ENCODE peak calls at places on chromosomes 11 and 22, in five cellular contexts. T is sigmoid colon, Z is hepatocyte, D is GM23248, G is pancreas. U is an unnamed sample.

GRCh38 chr11:16843307-16843706 is 104.9 kb downstream of the C11orf58 start:
- DNase-seq in T (no peak), Z (peak; percentile 54), D (peak; percentile 44), G (no peak), U (no peak)

GRCh38 chr11:93484716-93485115 is 58.5 kb downstream of the SMCO4 start:
- DNase-seq in G (no peak), Z (no peak), T (no peak), D (peak; percentile 19), U (no peak)

GRCh38 chr22:43217285-43218030 is 30.5 kb upstream of the TTLL12 start:
- DNase-seq in G (no peak), D (no peak), Z (no peak), T (no peak), U (peak; percentile 88)

GRCh38 chr11:75303544-75304224 is 47.8 kb downstream of the ARRB1 start:
- DNase-seq in T (peak; percentile 60), D (no peak), Z (no peak), G (no peak), U (peak; percentile 66)

GRCh38 chr11:34198523-34198922 is 93.1 kb downstream of the NAT10 start:
- DNase-seq in G (no peak), Z (no peak), T (no peak), D (peak; percentile 21), U (no peak)

GRCh38 chr11:131609317-131609716 is 238.9 kb downstream of the NTM start:
- DNase-seq in D (peak; percentile 96), Z (peak; percentile 19), G (no peak), T (no peak), U (no peak)

GRCh38 chr11:36341915-36342314 is 45.8 kb downstream of the PRR5L start:
- DNase-seq in T (no peak), Z (no peak), D (no peak), G (no peak), U (no peak)

GRCh38 chr11:46698597-46698996 is 1.8 kb downstream of the ARHGAP1 start:
- DNase-seq in D (no peak), Z (no peak), T (no peak), G (no peak), U (no peak)

GRCh38 chr11:15967166-15967565 is 389.2 kb downstream of the SOX6 start:
- DNase-seq in G (no peak), T (no peak), D (no peak), Z (peak; percentile 58), U (no peak)

GRCh38 chr11:65393513-65394079 is 7.2 kb downstream of the FRMD8 start:
- DNase-seq in T (peak; percentile 60), Z (no peak), G (no peak), D (no peak), U (peak; percentile 61)

GRCh38 chr11:84316866-84317560 is 1030.8 kb upstream of the CCDC90B start:
- DNase-seq in G (no peak), T (no peak), D (peak; percentile 60), Z (peak; percentile 44), U (no peak)

GRCh38 chr11:95182397-95182796 is 48.6 kb downstream of the SESN3 start:
- DNase-seq in G (no peak), T (no peak), Z (no peak), D (peak; percentile 4), U (no peak)

GRCh38 chr22:37749831-37750595 is 53.2 kb downstream of the TRIOBP start:
- DNase-seq in Z (no peak), G (no peak), D (peak; percentile 86), T (no peak), U (no peak)

GRCh38 chr11:76153609-76153949 is 52.7 kb downstream of the WNT11 start:
- DNase-seq in G (no peak), Z (no peak), T (no peak), D (peak; percentile 81), U (peak; percentile 47)

GRCh38 chr11:102429691-102430090 is 22.9 kb downstream of the TMEM123 start:
- DNase-seq in G (no peak), Z (no peak), T (no peak), D (no peak), U (no peak)

GRCh38 chr11:115629456-115630015 is 125.3 kb upstream of the CADM1 start:
- DNase-seq in G (no peak), T (no peak), Z (no peak), D (no peak), U (no peak)

GRCh38 chr11:96794152-96794551 is 404.3 kb downstream of the JRKL start:
- DNase-seq in T (no peak), D (peak; percentile 2), Z (no peak), G (no peak), U (peak; percentile 19)

GRCh38 chr11:40241524-40242037 is 1217.9 kb downstream of the LRRC4C start:
- DNase-seq in Z (peak; percentile 15), T (peak; percentile 69), G (no peak), D (no peak), U (no peak)

GRCh38 chr22:36689583-36689982 is 14.0 kb downstream of the CACNG2 start:
- DNase-seq in G (no peak), Z (no peak), D (no peak), T (no peak), U (no peak)

GRCh38 chr22:36687516-36687915 is 16.0 kb downstream of the CACNG2 start:
- DNase-seq in G (no peak), Z (no peak), D (no peak), T (no peak), U (no peak)

GRCh38 chr22:36691488-36691887 is 12.1 kb downstream of the CACNG2 start:
- DNase-seq in D (no peak), T (no peak), G (no peak), Z (no peak), U (no peak)

DNA sequence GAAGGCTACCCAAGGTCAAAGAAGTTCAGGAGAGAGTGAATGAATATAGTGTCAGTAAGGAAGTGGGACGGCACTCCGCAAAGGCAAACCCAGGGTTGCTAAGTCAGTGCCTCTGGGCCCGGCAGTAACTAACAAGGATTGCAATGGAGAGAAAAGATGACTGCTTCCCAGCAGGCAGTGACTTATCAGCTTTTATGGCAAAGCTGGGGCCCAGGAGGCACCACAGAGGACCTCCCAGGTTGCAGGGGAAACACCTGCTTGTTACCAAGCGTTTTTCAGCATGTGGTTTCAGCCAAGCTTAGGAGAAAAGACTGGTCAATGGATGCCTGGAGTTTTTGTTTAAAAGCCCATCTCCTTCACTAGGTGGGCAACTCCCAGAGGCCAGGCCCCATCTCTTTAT is 11.3 kb downstream of the CACNG2 start:
- DNase-seq in D (no peak), T (no peak), G (no peak), Z (no peak), U (peak; percentile 35)
- H3K4me3 ChIP-seq in D (no peak overlapping the region), T (no peak overlapping the region), G (no peak overlapping the region), Z (no peak overlapping the region), U (no peak overlapping the region)

GRCh38 chr11:117814204-117814765 is 10.3 kb downstream of the FXYD2 start:
- DNase-seq in Z (no peak), T (no peak), D (no peak), G (no peak), U (no peak)
- H3K27me3 ChIP-seq in Z (no peaks in the 10 kb centered on the region), T (no peaks in the 10 kb centered on the region), D (no peaks in the 10 kb centered on the region), G (no peaks in the 10 kb centered on the region), U (no peaks in the 10 kb centered on the region)

GRCh38 chr11:70738661-70739060 is 340.3 kb downstream of the CTTN start:
- DNase-seq in Z (no peak), D (no peak), G (no peak), T (no peak), U (peak; percentile 33)
- H3K4me3 ChIP-seq in Z (no peak overlapping the region), D (no peak overlapping the region), G (no peak overlapping the region), T (no peak overlapping the region), U (no peak overlapping the region)

DNA sequence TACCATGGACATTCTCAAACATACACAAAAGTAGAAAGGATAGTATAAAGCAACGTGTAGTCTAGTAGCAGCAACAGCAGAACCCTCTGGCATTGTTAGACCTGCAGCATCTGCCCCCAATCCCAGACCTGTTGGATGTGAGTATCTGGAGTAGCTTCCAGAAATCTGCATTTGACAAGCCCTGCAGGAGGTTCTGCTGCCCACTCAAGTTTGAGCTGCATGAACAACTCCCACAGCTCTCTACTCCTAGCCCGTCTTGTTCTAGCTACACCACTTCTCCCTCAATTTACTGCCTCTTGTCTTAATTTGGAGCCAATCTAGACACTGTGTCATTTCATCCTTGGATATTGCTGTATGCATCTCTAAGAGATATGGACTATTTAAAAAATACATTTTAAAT is 428.7 kb downstream of the MIAT start:
- DNase-seq in G (no peak), Z (no peak), T (no peak), D (no peak), U (no peak)
- H3K27me3 ChIP-seq in G (peaks cover 4% of the 10 kb centered on the region), Z (peaks cover 9% of the 10 kb centered on the region), T (no peaks in the 10 kb centered on the region), D (peaks cover 12% of the 10 kb centered on the region), U (no peaks in the 10 kb centered on the region)

GRCh38 chr22:20118572-20119020 is 1.6 kb upstream of the TRMT2A start:
- DNase-seq in G (no peak), Z (no peak), D (peak; percentile 27), T (no peak), U (no peak)
- H3K4me3 ChIP-seq in G (no peak overlapping the region), Z (peak overlapping the region; percentile 83), D (peak overlapping the region; percentile 88), T (no peak overlapping the region), U (peak overlapping the region; percentile 94)

DNA sequence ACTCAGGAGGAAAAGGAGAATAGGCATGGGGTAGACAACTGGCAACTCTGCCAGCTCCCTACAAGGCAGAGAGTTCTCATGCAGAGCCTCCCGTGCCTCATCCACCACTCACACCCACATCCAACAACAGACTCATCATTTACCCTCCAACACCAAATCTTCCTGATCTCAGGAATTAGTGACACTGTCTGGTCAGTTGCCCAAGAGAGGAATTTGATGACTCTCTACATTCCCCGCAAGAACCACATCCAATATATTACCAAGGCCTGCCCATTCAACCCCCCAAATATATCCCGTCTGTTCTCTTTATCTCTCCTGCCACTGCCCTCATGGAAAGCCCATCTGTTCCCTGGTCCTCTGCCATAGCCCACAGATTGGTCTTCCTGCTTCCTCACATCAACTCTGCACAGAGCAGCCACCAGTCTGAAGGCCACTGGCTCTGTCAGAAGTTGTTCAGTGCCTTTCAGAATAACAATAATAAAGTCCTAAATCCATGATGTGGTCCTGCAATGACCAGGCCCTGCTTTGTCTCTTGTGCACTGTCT is 57.5 kb upstream of the CD82 start:
- DNase-seq in Z (no peak), T (no peak), G (no peak), D (peak; percentile 4), U (no peak)
- H3K27me3 ChIP-seq in Z (peaks cover 25% of the 10 kb centered on the region), T (no peaks in the 10 kb centered on the region), G (no peaks in the 10 kb centered on the region), D (peaks cover 29% of the 10 kb centered on the region), U (no peaks in the 10 kb centered on the region)

GRCh38 chr11:1746956-1747752 is 3.2 kb downstream of the IFITM10 start:
- DNase-seq in T (peak; percentile 66), G (no peak), D (no peak), Z (no peak), U (peak; percentile 64)

GRCh38 chr11:1749020-1749758 is 1.2 kb downstream of the IFITM10 start:
- DNase-seq in G (no peak), D (peak; percentile 79), T (no peak), Z (peak; percentile 69), U (peak; percentile 91)

GRCh38 chr11:1747753-1748466 is 2.5 kb downstream of the IFITM10 start:
- DNase-seq in G (no peak), T (peak; percentile 66), Z (no peak), D (peak; percentile 59), U (peak; percentile 84)

GRCh38 chr11:1749787-1750351 is 526 bp downstream of the IFITM10 start:
- DNase-seq in G (no peak), T (no peak), D (peak; percentile 98), Z (peak; percentile 62), U (peak; percentile 77)

DNA sequence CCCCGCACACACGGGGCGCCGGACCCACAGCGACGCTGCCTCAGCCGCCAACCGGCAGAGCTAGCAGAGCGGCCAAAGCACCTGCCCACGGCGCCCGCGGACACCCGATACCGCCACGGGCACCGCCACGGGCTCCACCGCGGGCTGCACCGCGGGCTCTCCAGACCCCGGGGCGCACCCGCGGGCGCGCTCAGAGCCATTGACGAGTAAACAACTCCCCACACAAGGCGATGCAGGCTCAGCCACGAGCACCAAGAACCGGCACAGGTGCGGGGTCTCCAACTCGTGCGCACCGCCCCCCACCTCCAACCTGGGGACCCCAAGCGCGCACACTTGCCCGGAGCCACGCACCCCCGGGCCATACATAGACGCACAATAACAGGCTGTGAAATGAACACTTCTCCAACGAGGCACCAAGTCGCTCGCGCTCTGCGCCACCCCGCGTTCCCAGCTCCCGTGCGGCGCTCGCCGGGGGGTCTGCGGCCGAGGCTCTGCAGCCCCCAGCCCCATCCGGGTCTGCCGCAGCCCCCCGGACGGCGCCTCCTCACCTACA is 1.9 kb downstream of the IFITM10 start:
- DNase-seq in G (no peak), D (peak; percentile 40), Z (no peak), T (no peak), U (peak; percentile 76)
- H3K4me3 ChIP-seq in G (no peak overlapping the region), D (peak overlapping the region; percentile 70), Z (peak overlapping the region; percentile 45), T (no peak overlapping the region), U (peak overlapping the region; percentile 33)